ENCODE peak calls at places on chromosomes 5 and 9, in nine cellular contexts. Q, A, V, E, Z, N, I, J and T are unnamed samples.
A peak's percentile ranks its signal among the peaks of the same experiment; 100 is the strongest.

GRCh38 chr9:6147847-6148246 is 67.8 kb upstream of the IL33 start:
- DNase-seq in Q (no peak), A (no peak), V (no peak), E (no peak), Z (no peak), N (peak; percentile 56), I (no peak), J (no peak), T (no peak)

GRCh38 chr5:7815757-7816534 is 35.0 kb downstream of the CFAP90 start:
- DNase-seq in Q (peak; percentile 87), A (peak; percentile 53), V (peak; percentile 50), E (peak; percentile 74), Z (peak; percentile 30), N (peak; percentile 83), I (peak; percentile 64), J (peak; percentile 87), T (peak; percentile 64)

GRCh38 chr5:6701500-6701899 is 11.7 kb upstream of the TENT4A start:
- DNase-seq in Q (no peak), A (no peak), V (no peak), E (no peak), Z (no peak), N (peak; percentile 54), I (no peak), J (no peak), T (no peak)

GRCh38 chr9:4559238-4560182 is 69.2 kb downstream of the SLC1A1 start:
- DNase-seq in Q (no peak), A (no peak), V (no peak), E (no peak), Z (no peak), N (no peak), I (no peak), J (no peak), T (no peak)

GRCh38 chr9:73916016-73916673 is 581.0 kb upstream of the RORB start:
- DNase-seq in Q (no peak), A (peak; percentile 1), V (peak; percentile 18), E (no peak), Z (no peak), N (no peak), I (no peak), J (no peak), T (peak; percentile 2)

GRCh38 chr5:108345541-108346171 is 36.2 kb downstream of the FBXL17 start:
- DNase-seq in Q (no peak), A (peak; percentile 61), V (peak; percentile 69), E (no peak), Z (peak; percentile 70), N (peak; percentile 77), I (no peak), J (no peak), T (peak; percentile 76)

GRCh38 chr9:105198023-105198422 is 46.4 kb upstream of the SLC44A1 start:
- DNase-seq in Q (no peak), A (no peak), V (no peak), E (no peak), Z (no peak), N (no peak), I (no peak), J (no peak), T (no peak)

GRCh38 chr9:121858788-121859187 is 207.4 kb downstream of the DAB2IP start:
- DNase-seq in Q (no peak), A (no peak), V (no peak), E (no peak), Z (no peak), N (no peak), I (no peak), J (no peak), T (no peak)

GRCh38 chr5:180969406-180969805 is 19.2 kb upstream of the BTNL3 start:
- DNase-seq in Q (no peak), A (no peak), V (no peak), E (no peak), Z (no peak), N (no peak), I (no peak), J (no peak), T (no peak)

GRCh38 chr9:21683484-21684175 is 118.8 kb upstream of the MTAP start:
- DNase-seq in Q (no peak), A (no peak), V (no peak), E (no peak), Z (no peak), N (no peak), I (no peak), J (no peak), T (peak; percentile 35)

GRCh38 chr5:115460476-115460875 is 84.1 kb downstream of the FEM1C start:
- DNase-seq in Q (no peak), A (peak; percentile 72), V (peak; percentile 86), E (peak; percentile 83), Z (peak; percentile 91), N (peak; percentile 95), I (no peak), J (no peak), T (peak; percentile 57)

GRCh38 chr5:131977212-131977604 is 31.7 kb upstream of the MEIKIN start:
- DNase-seq in Q (no peak), A (no peak), V (no peak), E (no peak), Z (peak; percentile 15), N (no peak), I (no peak), J (no peak), T (peak; percentile 2)

GRCh38 chr9:128339761-128340690 is at the start of gene SLC27A4:
- DNase-seq in Q (peak; percentile 88), A (peak; percentile 69), V (peak; percentile 60), E (peak; percentile 68), Z (peak; percentile 68), N (peak; percentile 85), I (peak; percentile 76), J (peak; percentile 54), T (peak; percentile 73)

GRCh38 chr5:106171708-106172107 is 1499.0 kb downstream of the EFNA5 start:
- DNase-seq in Q (no peak), A (no peak), V (peak; percentile 39), E (no peak), Z (peak; percentile 74), N (peak; percentile 49), I (no peak), J (no peak), T (peak; percentile 72)

GRCh38 chr5:56950626-56951130 is 1.2 kb downstream of the MIER3 start:
- DNase-seq in Q (peak; percentile 66), A (peak; percentile 70), V (peak; percentile 76), E (peak; percentile 71), Z (peak; percentile 74), N (peak; percentile 41), I (peak; percentile 54), J (peak; percentile 63), T (peak; percentile 84)

GRCh38 chr9:128275198-128276007 is at the start of gene GOLGA2:
- DNase-seq in Q (peak; percentile 37), A (peak; percentile 62), V (peak; percentile 77), E (peak; percentile 27), Z (peak; percentile 58), N (no peak), I (no peak), J (no peak), T (peak; percentile 72)

GRCh38 chr9:129160712-129161533 is 17.1 kb downstream of the IER5L start:
- DNase-seq in Q (no peak), A (peak; percentile 76), V (peak; percentile 66), E (no peak), Z (no peak), N (no peak), I (no peak), J (no peak), T (peak; percentile 43)

GRCh38 chr5:159210306-159210722 is 961 bp upstream of the RNF145 start:
- DNase-seq in Q (peak; percentile 4), A (no peak), V (no peak), E (no peak), Z (no peak), N (peak; percentile 56), I (no peak), J (no peak), T (no peak)

DNA sequence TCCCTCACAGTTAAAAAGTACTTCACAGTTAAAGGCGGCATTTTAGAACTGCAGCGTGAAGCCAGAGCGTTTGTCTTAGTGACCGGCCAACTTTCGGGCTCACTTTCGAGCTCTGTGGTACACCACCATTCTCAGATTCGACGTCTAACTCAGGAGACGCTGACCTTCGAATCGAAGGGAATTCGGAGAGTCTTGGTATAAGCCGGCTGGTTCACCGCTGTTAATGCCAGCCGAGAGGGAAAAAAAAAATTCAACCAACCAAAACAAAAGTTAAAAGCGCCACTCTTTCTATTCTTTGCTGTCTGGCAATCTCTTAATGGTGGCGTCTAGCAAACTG is 529 bp upstream of the SNX24 start:
- DNase-seq in Q (no peak), A (no peak), V (no peak), E (no peak), Z (peak; percentile 71), N (no peak), I (no peak), J (no peak), T (no peak)
- TF ChIP-seq CTCF in Q (no peak), A (no peak), V (no peak), E (no peak), Z (no peak), N (no peak), I (no peak), J (no peak), T (no peak)

DNA sequence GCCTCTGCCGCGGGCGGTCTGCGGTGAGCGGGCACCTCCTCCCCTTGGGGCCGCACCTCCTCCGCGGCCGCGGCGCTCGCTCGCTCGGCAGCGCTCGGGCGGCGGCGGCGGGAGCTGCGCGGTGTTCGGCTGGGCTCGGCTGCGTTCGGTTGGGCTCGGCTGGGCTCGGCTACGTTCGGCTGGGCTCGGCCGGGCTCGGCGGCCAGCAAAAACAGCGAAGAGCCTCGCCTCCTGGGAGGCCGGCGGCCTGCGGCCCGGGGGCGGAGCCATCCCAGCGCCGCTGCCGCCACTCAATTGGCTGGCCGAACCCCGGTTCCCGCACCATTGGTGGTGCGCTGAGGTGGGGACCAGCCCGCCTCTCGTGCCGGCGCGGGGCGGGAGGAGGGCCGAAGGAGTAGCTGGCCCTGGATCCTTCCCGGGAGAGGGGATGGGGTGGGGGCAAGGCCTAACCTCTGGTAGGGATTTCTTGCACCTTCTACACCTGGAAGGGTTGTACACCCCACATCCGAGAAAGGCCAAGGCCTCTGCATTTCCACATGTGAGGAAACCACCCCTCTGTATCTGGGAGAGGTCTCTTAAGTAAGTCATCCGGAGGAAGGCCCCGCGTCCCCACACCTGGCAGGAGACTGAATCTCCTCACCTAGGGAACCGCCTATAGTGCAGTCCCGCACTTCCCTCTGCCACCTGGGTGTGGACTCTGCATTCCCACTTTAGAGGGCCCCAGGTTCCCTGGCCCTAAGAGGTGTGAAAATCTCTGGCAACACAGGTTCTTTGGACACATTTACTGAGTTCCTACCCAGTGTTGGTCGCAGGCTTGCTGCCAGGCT is at the start of gene ENHO:
- DNase-seq in Q (peak; percentile 92), A (peak; percentile 80), V (peak; percentile 74), E (peak; percentile 85), Z (peak; percentile 94), N (peak; percentile 83), I (peak; percentile 87), J (peak; percentile 81), T (peak; percentile 85)
- H3K4me3 ChIP-seq in Q (no peak within 1 kb of the TSS), A (peak within 1 kb of the TSS; percentile 38), V (peak within 1 kb of the TSS; percentile 53), E (peak within 1 kb of the TSS; percentile 69), Z (peak within 1 kb of the TSS; percentile 32), N (peak within 1 kb of the TSS; percentile 58), I (peak within 1 kb of the TSS; percentile 70), J (peak within 1 kb of the TSS; percentile 44), T (peak within 1 kb of the TSS; percentile 33)

GRCh38 chr5:150706776-150707390 is 6.0 kb upstream of the RBM22 start:
- DNase-seq in Q (no peak), A (no peak), V (no peak), E (no peak), Z (peak; percentile 80), N (no peak), I (no peak), J (no peak), T (no peak)

GRCh38 chr5:150710165-150710564 is 9.3 kb upstream of the RBM22 start:
- DNase-seq in Q (no peak), A (peak; percentile 8), V (no peak), E (no peak), Z (peak; percentile 36), N (peak; percentile 21), I (no peak), J (no peak), T (peak; percentile 39)
- TF ChIP-seq CTCF in Q (peak; percentile 12), A (peak; percentile 44), V (peak; percentile 31), E (peak; percentile 54), Z (peak; percentile 10), N (peak; percentile 59), I (peak; percentile 39), J (peak; percentile 37), T (peak; percentile 39)

GRCh38 chr5:143356855-143357254 is 46.6 kb downstream of the NR3C1 start:
- DNase-seq in Q (no peak), A (no peak), V (no peak), E (no peak), Z (no peak), N (no peak), I (no peak), J (no peak), T (no peak)
- H3K4me3 ChIP-seq in Q (no peak overlapping the region), A (no peak overlapping the region), V (no peak overlapping the region), E (no peak overlapping the region), Z (no peak overlapping the region), N (no peak overlapping the region), I (no peak overlapping the region), J (no peak overlapping the region), T (no peak overlapping the region)